ENCODE peak calls at places on chromosomes 11 and 22, in ten cellular contexts. P is activated CD4-positive, alpha-beta T cell treated with anti-CD3 and anti-CD28 coated beads for 48 hours; N is NCI-H524; A is NCI-H2171 treated with DMSO at 0.1 percent for 48 hours; Y is left kidney; I is foreskin fibroblast; F is NCI-H1105; L is PC-3; B is activated T-helper 1 cell treated with Interleukin-2 at 50 U/mL for 16 hours; V is caudate nucleus. S is an unnamed sample.

GRCh38 chr11:3152471-3153110 is 12.5 kb downstream of the OSBPL5 start:
- DNase-seq in N (no peak), A (no peak), L (no peak), Y (no peak), F (no peak), B (no peak), I (no peak), P (no peak), V (no peak), S (no peak)

GRCh38 chr22:39800790-39801540 is 92.6 kb downstream of the ENTHD1 start:
- DNase-seq in F (peak), A (peak), N (peak), I (no peak), B (no peak), V (no peak), P (no peak), L (no peak), Y (no peak), S (no peak)

GRCh38 chr22:44259366-44260215 is 53.2 kb downstream of the SHISAL1 start:
- DNase-seq in B (no peak), A (no peak), I (no peak), F (no peak), Y (no peak), N (no peak), V (no peak), L (no peak), P (no peak), S (no peak)

GRCh38 chr11:28472904-28473303 is 364.7 kb downstream of the METTL15 start:
- DNase-seq in L (no peak), I (no peak), N (no peak), V (no peak), P (no peak), A (no peak), Y (no peak), B (no peak), F (no peak), S (peak)

GRCh38 chr11:95570845-95571244 is 218.7 kb downstream of the FAM76B start:
- DNase-seq in V (no peak), A (no peak), L (no peak), P (no peak), F (no peak), Y (no peak), I (no peak), B (no peak), N (no peak), S (no peak)

GRCh38 chr11:86938900-86939880 is 16.0 kb downstream of the FZD4 start:
- DNase-seq in F (peak), L (peak), Y (peak), V (no peak), N (peak), P (no peak), B (no peak), I (no peak), A (peak), S (peak)

GRCh38 chr11:70466154-70466553 is 67.8 kb downstream of the CTTN start:
- DNase-seq in I (no peak), Y (no peak), N (no peak), B (no peak), P (peak), V (no peak), A (no peak), F (no peak), L (peak), S (no peak)

GRCh38 chr11:82683029-82683428 is 50.6 kb downstream of the FAM181B start:
- DNase-seq in F (no peak), N (no peak), B (no peak), A (no peak), P (no peak), I (no peak), L (no peak), Y (no peak), V (no peak), S (no peak)

GRCh38 chr11:16771350-16772140 is 33.1 kb downstream of the C11orf58 start:
- DNase-seq in I (no peak), P (no peak), N (no peak), V (no peak), Y (no peak), A (no peak), L (no peak), B (no peak), F (no peak), S (no peak)

GRCh38 chr11:3170756-3171670 is 5.9 kb upstream of the OSBPL5 start:
- DNase-seq in B (no peak), V (no peak), L (no peak), I (no peak), Y (no peak), P (no peak), F (no peak), A (no peak), N (no peak), S (no peak)

GRCh38 chr11:63916837-63917684 is at the start of gene RCOR2:
- DNase-seq in P (peak), F (peak), V (peak), I (peak), L (peak), A (peak), Y (peak), B (peak), N (peak), S (peak)

GRCh38 chr11:120715239-120715638 is 203.7 kb downstream of the GRIK4 start:
- DNase-seq in A (no peak), V (no peak), B (no peak), P (no peak), Y (peak), L (peak), F (no peak), N (no peak), I (no peak), S (peak)

GRCh38 chr11:84430661-84431060 is 1144.5 kb upstream of the CCDC90B start:
- DNase-seq in P (no peak), F (no peak), V (no peak), Y (no peak), B (no peak), L (peak), A (no peak), N (peak), I (no peak), S (no peak)

GRCh38 chr11:123507043-123507442 is 77.0 kb downstream of the GRAMD1B start:
- DNase-seq in I (no peak), Y (no peak), N (no peak), V (no peak), A (no peak), P (no peak), L (no peak), B (no peak), F (no peak), S (no peak)

GRCh38 chr11:75421902-75422247 is 11.1 kb downstream of the KLHL35 start:
- DNase-seq in P (no peak), A (no peak), I (no peak), N (no peak), L (no peak), Y (no peak), V (no peak), B (no peak), F (no peak), S (no peak)

GRCh38 chr22:46587492-46588278 is 32.5 kb upstream of the GRAMD4 start:
- DNase-seq in F (peak), V (no peak), A (peak), B (no peak), P (peak), N (peak), L (no peak), Y (peak), I (no peak), S (no peak)

GRCh38 chr11:95584180-95584579 is 205.4 kb downstream of the FAM76B start:
- DNase-seq in F (no peak), V (no peak), B (no peak), Y (no peak), A (no peak), I (no peak), L (no peak), P (no peak), N (no peak), S (no peak)

GRCh38 chr11:65047581-65048422 is 6.8 kb downstream of the SAC3D1 start:
- DNase-seq in I (no peak), P (peak), V (no peak), L (no peak), Y (peak), A (no peak), B (no peak), N (no peak), F (no peak), S (no peak)

GRCh38 chr11:84719935-84720577 is 907.1 kb downstream of the DLG2 start:
- DNase-seq in I (no peak), V (no peak), F (no peak), L (no peak), N (peak), P (no peak), Y (peak), A (no peak), B (no peak), S (no peak)

GRCh38 chr11:46554205-46555162 is 39.3 kb downstream of the AMBRA1 start:
- DNase-seq in A (no peak), Y (peak), F (no peak), P (no peak), I (peak), N (no peak), B (no peak), L (peak), V (no peak), S (peak)

GRCh38 chr22:45124176-45124857 is 39.4 kb upstream of the NUP50 start:
- DNase-seq in F (no peak), I (no peak), P (no peak), B (no peak), Y (peak), L (no peak), A (no peak), N (no peak), V (no peak), S (no peak)

GRCh38 chr22:42114721-42115120 is 15.9 kb downstream of the CYP2D6 start:
- DNase-seq in Y (no peak), I (peak), V (no peak), P (peak), N (peak), B (no peak), A (no peak), L (peak), F (no peak), S (no peak)

GRCh38 chr11:3747704-3748103 is 49.6 kb downstream of the NUP98 start:
- DNase-seq in I (peak), F (no peak), B (no peak), V (no peak), P (no peak), A (no peak), Y (no peak), L (peak), N (no peak), S (peak)

GRCh38 chr11:65434667-65435179 is 12.1 kb downstream of the NEAT1 start:
- DNase-seq in V (no peak), F (no peak), N (no peak), B (no peak), L (no peak), Y (no peak), I (no peak), P (no peak), A (no peak), S (peak)

GRCh38 chr11:2261436-2262230 is 8.8 kb downstream of the ASCL2 start:
- DNase-seq in Y (no peak), B (no peak), A (no peak), V (no peak), P (no peak), N (no peak), L (no peak), I (no peak), F (no peak), S (no peak)

GRCh38 chr22:19012308-19012990 is 76.4 kb upstream of the PRODH start:
- DNase-seq in V (no peak), B (no peak), A (no peak), N (no peak), Y (no peak), L (no peak), I (no peak), F (no peak), P (no peak), S (no peak)

GRCh38 chr11:34653851-34654490 is 33.1 kb downstream of the EHF start:
- DNase-seq in V (no peak), P (peak), N (no peak), Y (peak), F (no peak), B (no peak), I (peak), A (no peak), L (peak), S (peak)

GRCh38 chr22:29727248-29727551 is 7.4 kb downstream of the CABP7 start:
- DNase-seq in A (no peak), N (peak), Y (peak), P (peak), V (no peak), F (no peak), B (no peak), L (no peak), I (peak), S (peak)

GRCh38 chr11:65384301-65384889 is 1.9 kb upstream of the SLC25A45 start:
- DNase-seq in V (no peak), L (peak), A (no peak), P (peak), F (no peak), I (peak), B (no peak), N (no peak), Y (no peak), S (no peak)

S was measured in LHCN-M2.